ENCODE peak calls at places on chromosomes 13 and 19, in four cellular contexts. One of them, this sample, is unnamed.
A peak's percentile ranks its signal among the peaks of the same experiment; 100 is the strongest.

GRCh38 chr13:94480672-94481145 is 1.2 kb upstream of the DCT start:
- DNase-seq in caudate nucleus: no peak
- DNase-seq in left ventricle myocardium superior: peak; percentile 59
- DNase-seq in NCI-H2081: no peak
- DNase-seq in this sample: no peak

GRCh38 chr13:77300176-77301141 is 26.4 kb downstream of the MYCBP2 start:
- DNase-seq in left ventricle myocardium superior: no peak
- DNase-seq in NCI-H2081: no peak
- DNase-seq in caudate nucleus: no peak
- DNase-seq in this sample: no peak

GRCh38 chr13:20667857-20668256 is 35.6 kb upstream of the IL17D start:
- DNase-seq in caudate nucleus: no peak
- DNase-seq in left ventricle myocardium superior: no peak
- DNase-seq in NCI-H2081: no peak
- DNase-seq in this sample: no peak

GRCh38 chr19:35717665-35718344 is at the start of gene KMT2B:
- DNase-seq in NCI-H2081: peak; percentile 95
- DNase-seq in left ventricle myocardium superior: no peak
- DNase-seq in caudate nucleus: no peak
- DNase-seq in this sample: peak; percentile 95

GRCh38 chr19:38735257-38735686 is 9.0 kb downstream of the CAPN12 start:
- DNase-seq in caudate nucleus: no peak
- DNase-seq in left ventricle myocardium superior: peak; percentile 31
- DNase-seq in NCI-H2081: no peak
- DNase-seq in this sample: no peak

GRCh38 chr13:23433171-23434153 is at the start of gene SACS:
- DNase-seq in left ventricle myocardium superior: peak; percentile 37
- DNase-seq in NCI-H2081: peak; percentile 46
- DNase-seq in caudate nucleus: peak; percentile 23
- DNase-seq in this sample: peak; percentile 77

GRCh38 chr19:57506163-57506562 is 6.4 kb downstream of the ZNF773 start:
- DNase-seq in left ventricle myocardium superior: no peak
- DNase-seq in caudate nucleus: no peak
- DNase-seq in NCI-H2081: no peak
- DNase-seq in this sample: no peak

GRCh38 chr13:49303533-49304252 is 56.0 kb downstream of the CDADC1 start:
- DNase-seq in caudate nucleus: no peak
- DNase-seq in left ventricle myocardium superior: peak; percentile 62
- DNase-seq in NCI-H2081: no peak
- DNase-seq in this sample: no peak

GRCh38 chr13:56201834-56202233 is 938.9 kb upstream of the PRR20A start:
- DNase-seq in NCI-H2081: no peak
- DNase-seq in caudate nucleus: no peak
- DNase-seq in left ventricle myocardium superior: no peak
- DNase-seq in this sample: no peak

GRCh38 chr19:3121821-3122511 is 13.9 kb upstream of the GNA15 start:
- DNase-seq in caudate nucleus: no peak
- DNase-seq in left ventricle myocardium superior: peak; percentile 30
- DNase-seq in NCI-H2081: no peak
- DNase-seq in this sample: no peak

GRCh38 chr19:17078038-17078919 is 2.7 kb downstream of the MYO9B start:
- DNase-seq in left ventricle myocardium superior: no peak
- DNase-seq in NCI-H2081: no peak
- DNase-seq in caudate nucleus: no peak
- DNase-seq in this sample: no peak

GRCh38 chr19:17993076-17993813 is 14.7 kb upstream of the ARRDC2 start:
- DNase-seq in caudate nucleus: no peak
- DNase-seq in NCI-H2081: no peak
- DNase-seq in left ventricle myocardium superior: no peak
- DNase-seq in this sample: no peak

GRCh38 chr13:39612023-39612637 is 9.1 kb upstream of the LHFPL6 start:
- DNase-seq in left ventricle myocardium superior: peak; percentile 40
- DNase-seq in NCI-H2081: peak; percentile 76
- DNase-seq in caudate nucleus: no peak
- DNase-seq in this sample: peak; percentile 61

GRCh38 chr19:33293255-33294057 is 8.9 kb downstream of the CEBPA start:
- DNase-seq in caudate nucleus: no peak
- DNase-seq in NCI-H2081: peak; percentile 39
- DNase-seq in left ventricle myocardium superior: no peak
- DNase-seq in this sample: no peak

GRCh38 chr13:102658678-102659077 is 36.2 kb downstream of the METTL21C start:
- DNase-seq in NCI-H2081: no peak
- DNase-seq in left ventricle myocardium superior: no peak
- DNase-seq in caudate nucleus: no peak
- DNase-seq in this sample: no peak

GRCh38 chr19:2294377-2295335 is 12.7 kb upstream of the PEAK3 start:
- DNase-seq in NCI-H2081: no peak
- DNase-seq in left ventricle myocardium superior: peak; percentile 52
- DNase-seq in caudate nucleus: peak; percentile 55
- DNase-seq in this sample: no peak

GRCh38 chr19:34128558-34129250 is 43.6 kb upstream of the LSM14A start:
- DNase-seq in left ventricle myocardium superior: no peak
- DNase-seq in NCI-H2081: no peak
- DNase-seq in caudate nucleus: no peak
- DNase-seq in this sample: no peak

GRCh38 chr19:9406798-9407352 is 28.5 kb downstream of the ZNF266 start:
- DNase-seq in caudate nucleus: peak; percentile 69
- DNase-seq in NCI-H2081: peak; percentile 79
- DNase-seq in left ventricle myocardium superior: peak; percentile 88
- DNase-seq in this sample: peak; percentile 79

GRCh38 chr13:61884830-61885229 is 469.2 kb upstream of the PCDH20 start:
- DNase-seq in NCI-H2081: no peak
- DNase-seq in left ventricle myocardium superior: no peak
- DNase-seq in caudate nucleus: no peak
- DNase-seq in this sample: no peak

GRCh38 chr19:1063030-1063908 is 3.7 kb upstream of the ARHGAP45 start:
- DNase-seq in left ventricle myocardium superior: peak; percentile 31
- DNase-seq in NCI-H2081: no peak
- DNase-seq in caudate nucleus: no peak
- DNase-seq in this sample: no peak

GRCh38 chr19:19260842-19261241 is 12.3 kb downstream of the TM6SF2 start:
- DNase-seq in caudate nucleus: no peak
- DNase-seq in left ventricle myocardium superior: no peak
- DNase-seq in NCI-H2081: no peak
- DNase-seq in this sample: no peak

GRCh38 chr19:1408300-1409203 is 1.2 kb downstream of the DAZAP1 start:
- DNase-seq in caudate nucleus: no peak
- DNase-seq in NCI-H2081: no peak
- DNase-seq in left ventricle myocardium superior: peak; percentile 77
- DNase-seq in this sample: no peak

GRCh38 chr13:47258384-47258783 is 361.5 kb upstream of the HTR2A start:
- DNase-seq in NCI-H2081: no peak
- DNase-seq in caudate nucleus: no peak
- DNase-seq in left ventricle myocardium superior: no peak
- DNase-seq in this sample: no peak

GRCh38 chr19:36152886-36153525 is 759 bp upstream of the COX7A1 start:
- DNase-seq in caudate nucleus: no peak
- DNase-seq in left ventricle myocardium superior: no peak
- DNase-seq in NCI-H2081: no peak
- DNase-seq in this sample: no peak

GRCh38 chr13:70043685-70044084 is 63.9 kb upstream of the ATXN8OS start:
- DNase-seq in left ventricle myocardium superior: no peak
- DNase-seq in caudate nucleus: no peak
- DNase-seq in NCI-H2081: no peak
- DNase-seq in this sample: no peak

GRCh38 chr19:33403221-33403972 is 29.9 kb downstream of the CEBPG start:
- DNase-seq in NCI-H2081: no peak
- DNase-seq in caudate nucleus: no peak
- DNase-seq in left ventricle myocardium superior: peak; percentile 22
- DNase-seq in this sample: no peak

GRCh38 chr13:46947425-46948191 is 50.8 kb upstream of the HTR2A start:
- DNase-seq in caudate nucleus: no peak
- DNase-seq in NCI-H2081: no peak
- DNase-seq in left ventricle myocardium superior: no peak
- DNase-seq in this sample: no peak

This sample was measured in COR-L47.